ENCODE peak calls at places on chromosomes 1 and 21, in ten cellular contexts. R is HS-5; D is stimulated activated CD8-positive, alpha-beta memory T cell treated with anti-CD3 and anti-CD28 coated beads, Interleukin-4, amount 100 ng/mL, for 24 hours; O is NCI-H345; G is T-helper 2 cell; S is activated T-helper 1 cell treated with anti-CD3 and anti-CD28 coated beads, Interleukin-2, amount 50 U/mL, for 16 hours; N is stimulated activated CD4-positive, alpha-beta T cell treated with anti-CD3 and anti-CD28 coated beads, Interleukin-15, amount 100 ng/mL, for 24 hours; U is keratinocyte; Q is anterior cingulate cortex; I is choroid plexus epithelial cell. W is an unnamed sample.

GRCh38 chr1:27532119-27532695 is 42.2 kb upstream of the WASF2 start:
- DNase-seq in U (no peak), G (no peak), N (no peak), O (no peak), R (no peak), Q (no peak), S (no peak), D (no peak), I (no peak), W (no peak)

GRCh38 chr1:167749741-167750140 is 28.0 kb downstream of the MPZL1 start:
- DNase-seq in O (no peak), G (no peak), D (no peak), Q (no peak), N (no peak), U (no peak), S (no peak), R (no peak), I (no peak), W (no peak)

GRCh38 chr1:10693497-10694273 is 102.8 kb downstream of the CASZ1 start:
- DNase-seq in N (peak; percentile 53), D (peak; percentile 19), S (peak; percentile 11), U (no peak), I (peak; percentile 9), G (peak; percentile 57), O (peak; percentile 56), R (no peak), Q (no peak), W (peak; percentile 29)

GRCh38 chr1:19187852-19188251 is 22.2 kb downstream of the UBR4 start:
- DNase-seq in Q (no peak), N (no peak), R (no peak), D (no peak), G (no peak), O (no peak), U (no peak), I (no peak), S (no peak), W (no peak)

GRCh38 chr21:39007532-39007931 is 175.7 kb downstream of the PSMG1 start:
- DNase-seq in N (no peak), U (peak; percentile 30), R (no peak), S (no peak), I (no peak), O (no peak), Q (no peak), G (no peak), D (no peak), W (no peak)

GRCh38 chr21:37153193-37153934 is 80.3 kb downstream of the TTC3 start:
- DNase-seq in G (no peak), U (no peak), D (no peak), Q (no peak), N (no peak), I (peak; percentile 87), R (no peak), O (no peak), S (no peak), W (no peak)

GRCh38 chr1:32770741-32771548 is 46.2 kb downstream of the YARS1 start:
- DNase-seq in S (no peak), R (no peak), I (no peak), G (no peak), D (no peak), Q (no peak), N (no peak), O (no peak), U (no peak), W (no peak)

GRCh38 chr1:201724760-201725105 is 104.2 kb upstream of the IPO9 start:
- DNase-seq in N (no peak), R (no peak), U (no peak), S (no peak), Q (no peak), I (peak; percentile 59), G (no peak), O (no peak), D (no peak), W (no peak)

GRCh38 chr1:3384407-3384806 is 70.1 kb upstream of the ARHGEF16 start:
- DNase-seq in O (no peak), R (no peak), G (peak; percentile 22), N (no peak), Q (no peak), D (no peak), I (no peak), S (no peak), U (no peak), W (no peak)